ENCODE peak calls at places on chromosomes 11 and 22, in ten cellular contexts. One of them, this sample, is unnamed.

GRCh38 chr11:70603064-70603755 is 204.9 kb downstream of the CTTN start:
- DNase-seq in colonic mucosa: no peak
- DNase-seq in activated gamma-delta T cell treated with Interleukin-2 at 50 U/mL for 16 hours: no peak
- DNase-seq in stimulated activated CD8-positive, alpha-beta memory T cell treated with anti-CD3 and anti-CD28 coated beads, Interleukin-12 subunit alpha, Interleukin-12 subunit beta, amount 100 ng/mL, for 1 hour: no peak
- DNase-seq in neural progenitor cell: no peak
- DNase-seq in activated CD8-positive, alpha-beta memory T cell treated with anti-CD3 and anti-CD28 coated beads for 48 hours: no peak
- DNase-seq in Panc1: no peak
- DNase-seq in C1 segment of cervical spinal cord: no peak
- DNase-seq in NCI-H460: no peak
- DNase-seq in neural crest cell: no peak
- DNase-seq in this sample: no peak

GRCh38 chr11:131737357-131737756 is 366.9 kb downstream of the NTM start:
- DNase-seq in colonic mucosa: no peak
- DNase-seq in activated gamma-delta T cell treated with Interleukin-2 at 50 U/mL for 16 hours: no peak
- DNase-seq in stimulated activated CD8-positive, alpha-beta memory T cell treated with anti-CD3 and anti-CD28 coated beads, Interleukin-12 subunit alpha, Interleukin-12 subunit beta, amount 100 ng/mL, for 1 hour: no peak
- DNase-seq in neural progenitor cell: no peak
- DNase-seq in activated CD8-positive, alpha-beta memory T cell treated with anti-CD3 and anti-CD28 coated beads for 48 hours: no peak
- DNase-seq in Panc1: no peak
- DNase-seq in C1 segment of cervical spinal cord: no peak
- DNase-seq in NCI-H460: no peak
- DNase-seq in neural crest cell: no peak
- DNase-seq in this sample: no peak

GRCh38 chr11:68974421-68975194 is 6.2 kb downstream of the MRGPRD start:
- DNase-seq in colonic mucosa: no peak
- DNase-seq in activated gamma-delta T cell treated with Interleukin-2 at 50 U/mL for 16 hours: no peak
- DNase-seq in stimulated activated CD8-positive, alpha-beta memory T cell treated with anti-CD3 and anti-CD28 coated beads, Interleukin-12 subunit alpha, Interleukin-12 subunit beta, amount 100 ng/mL, for 1 hour: no peak
- DNase-seq in neural progenitor cell: no peak
- DNase-seq in activated CD8-positive, alpha-beta memory T cell treated with anti-CD3 and anti-CD28 coated beads for 48 hours: no peak
- DNase-seq in Panc1: no peak
- DNase-seq in C1 segment of cervical spinal cord: no peak
- DNase-seq in NCI-H460: peak; percentile 20
- DNase-seq in neural crest cell: no peak
- DNase-seq in this sample: no peak

GRCh38 chr22:42304021-42304790 is 33.8 kb upstream of the TCF20 start:
- DNase-seq in colonic mucosa: no peak
- DNase-seq in activated gamma-delta T cell treated with Interleukin-2 at 50 U/mL for 16 hours: no peak
- DNase-seq in stimulated activated CD8-positive, alpha-beta memory T cell treated with anti-CD3 and anti-CD28 coated beads, Interleukin-12 subunit alpha, Interleukin-12 subunit beta, amount 100 ng/mL, for 1 hour: no peak
- DNase-seq in neural progenitor cell: no peak
- DNase-seq in activated CD8-positive, alpha-beta memory T cell treated with anti-CD3 and anti-CD28 coated beads for 48 hours: no peak
- DNase-seq in Panc1: no peak
- DNase-seq in C1 segment of cervical spinal cord: no peak
- DNase-seq in NCI-H460: no peak
- DNase-seq in neural crest cell: no peak
- DNase-seq in this sample: no peak

GRCh38 chr11:13318498-13319295 is 41.1 kb downstream of the BMAL1 start:
- DNase-seq in colonic mucosa: no peak
- DNase-seq in activated gamma-delta T cell treated with Interleukin-2 at 50 U/mL for 16 hours: no peak
- DNase-seq in stimulated activated CD8-positive, alpha-beta memory T cell treated with anti-CD3 and anti-CD28 coated beads, Interleukin-12 subunit alpha, Interleukin-12 subunit beta, amount 100 ng/mL, for 1 hour: no peak
- DNase-seq in neural progenitor cell: no peak
- DNase-seq in activated CD8-positive, alpha-beta memory T cell treated with anti-CD3 and anti-CD28 coated beads for 48 hours: no peak
- DNase-seq in Panc1: no peak
- DNase-seq in C1 segment of cervical spinal cord: no peak
- DNase-seq in NCI-H460: no peak
- DNase-seq in neural crest cell: no peak
- DNase-seq in this sample: no peak

GRCh38 chr11:93541884-93542752 is 1.1 kb downstream of the SMCO4 start:
- DNase-seq in colonic mucosa: peak; percentile 56
- DNase-seq in activated gamma-delta T cell treated with Interleukin-2 at 50 U/mL for 16 hours: peak; percentile 24
- DNase-seq in stimulated activated CD8-positive, alpha-beta memory T cell treated with anti-CD3 and anti-CD28 coated beads, Interleukin-12 subunit alpha, Interleukin-12 subunit beta, amount 100 ng/mL, for 1 hour: no peak
- DNase-seq in neural progenitor cell: peak; percentile 59
- DNase-seq in activated CD8-positive, alpha-beta memory T cell treated with anti-CD3 and anti-CD28 coated beads for 48 hours: no peak
- DNase-seq in Panc1: peak; percentile 43
- DNase-seq in C1 segment of cervical spinal cord: peak; percentile 54
- DNase-seq in NCI-H460: no peak
- DNase-seq in neural crest cell: no peak
- DNase-seq in this sample: peak; percentile 20

GRCh38 chr11:79294845-79295520 is 145.8 kb downstream of the TENM4 start:
- DNase-seq in colonic mucosa: no peak
- DNase-seq in activated gamma-delta T cell treated with Interleukin-2 at 50 U/mL for 16 hours: no peak
- DNase-seq in stimulated activated CD8-positive, alpha-beta memory T cell treated with anti-CD3 and anti-CD28 coated beads, Interleukin-12 subunit alpha, Interleukin-12 subunit beta, amount 100 ng/mL, for 1 hour: no peak
- DNase-seq in neural progenitor cell: peak; percentile 10
- DNase-seq in activated CD8-positive, alpha-beta memory T cell treated with anti-CD3 and anti-CD28 coated beads for 48 hours: no peak
- DNase-seq in Panc1: no peak
- DNase-seq in C1 segment of cervical spinal cord: no peak
- DNase-seq in NCI-H460: no peak
- DNase-seq in neural crest cell: no peak
- DNase-seq in this sample: no peak

GRCh38 chr11:877565-877964 is 33.0 kb downstream of the CHID1 start:
- DNase-seq in colonic mucosa: no peak
- DNase-seq in activated gamma-delta T cell treated with Interleukin-2 at 50 U/mL for 16 hours: no peak
- DNase-seq in stimulated activated CD8-positive, alpha-beta memory T cell treated with anti-CD3 and anti-CD28 coated beads, Interleukin-12 subunit alpha, Interleukin-12 subunit beta, amount 100 ng/mL, for 1 hour: no peak
- DNase-seq in neural progenitor cell: peak; percentile 48
- DNase-seq in activated CD8-positive, alpha-beta memory T cell treated with anti-CD3 and anti-CD28 coated beads for 48 hours: no peak
- DNase-seq in Panc1: no peak
- DNase-seq in C1 segment of cervical spinal cord: no peak
- DNase-seq in NCI-H460: peak; percentile 60
- DNase-seq in neural crest cell: no peak
- DNase-seq in this sample: no peak